ENCODE peak calls at places on chromosomes 6 and 20, in six cellular contexts. G is sigmoid colon; J is thoracic aorta; S is CD8-positive, alpha-beta memory T cell; I is endothelial cell of umbilical vein; N is cardiac muscle cell. P is an unnamed sample. For H3K4me1, the result is how much of the 10 kb centered on the place peaks cover.

GRCh38 chr6:11525468-11526155 is 11.9 kb upstream of the TMEM170B start:
- DNase-seq in G (no peak), J (no peak), S (no peak), I (no peak), N (peak), P (no peak)

GRCh38 chr6:69735029-69735428 is 61.8 kb downstream of the LMBRD1 start:
- DNase-seq in G (no peak), J (no peak), S (no peak), I (no peak), N (no peak), P (no peak)

GRCh38 chr20:40689100-40689942 is at the start of gene MAFB:
- DNase-seq in G (peak), J (peak), S (no peak), I (peak), N (peak), P (peak)

GRCh38 chr6:17484201-17484606 is 90.8 kb downstream of the CAP2 start:
- DNase-seq in G (no peak), J (no peak), S (no peak), I (no peak), N (no peak), P (no peak)

GRCh38 chr6:82711105-82711829 is 347.6 kb downstream of the TPBG start:
- DNase-seq in G (no peak), J (no peak), S (no peak), I (no peak), N (no peak), P (no peak)

GRCh38 chr20:32336918-32337347 is 21.2 kb upstream of the ASXL1 start:
- DNase-seq in G (no peak), J (no peak), S (no peak), I (peak), N (peak), P (peak)

GRCh38 chr6:44022296-44022661 is 105.0 kb downstream of the MRPL14 start:
- DNase-seq in G (peak), J (no peak), S (no peak), I (peak), N (no peak), P (no peak)

GRCh38 chr6:50925981-50926380 is 107.3 kb downstream of the TFAP2B start:
- DNase-seq in G (no peak), J (no peak), S (no peak), I (no peak), N (no peak), P (no peak)

GRCh38 chr6:156498696-156499095 is 278.5 kb upstream of the ARID1B start:
- DNase-seq in G (no peak), J (no peak), S (no peak), I (no peak), N (no peak), P (no peak)

GRCh38 chr20:6654490-6655247 is 112.8 kb upstream of the BMP2 start:
- DNase-seq in G (no peak), J (no peak), S (no peak), I (no peak), N (no peak), P (no peak)
- H3K27ac ChIP-seq in G (no peak), J (no peak), S (no peak), I (no peak), N (no peak), P (no peak)

GRCh38 chr20:44354979-44355502 is 458 bp upstream of the HNF4A start:
- DNase-seq in G (no peak), J (no peak), S (no peak), I (no peak), N (no peak), P (no peak)

GRCh38 chr20:44357020-44357419 is 1.5 kb downstream of the HNF4A start:
- DNase-seq in G (no peak), J (no peak), S (no peak), I (no peak), N (no peak), P (no peak)

GRCh38 chr20:44356353-44356723 is 839 bp downstream of the HNF4A start:
- DNase-seq in G (no peak), J (no peak), S (no peak), I (no peak), N (peak), P (no peak)

GRCh38 chr20:44357555-44358130 is 2.1 kb downstream of the HNF4A start:
- DNase-seq in G (no peak), J (no peak), S (no peak), I (no peak), N (peak), P (no peak)

DNA sequence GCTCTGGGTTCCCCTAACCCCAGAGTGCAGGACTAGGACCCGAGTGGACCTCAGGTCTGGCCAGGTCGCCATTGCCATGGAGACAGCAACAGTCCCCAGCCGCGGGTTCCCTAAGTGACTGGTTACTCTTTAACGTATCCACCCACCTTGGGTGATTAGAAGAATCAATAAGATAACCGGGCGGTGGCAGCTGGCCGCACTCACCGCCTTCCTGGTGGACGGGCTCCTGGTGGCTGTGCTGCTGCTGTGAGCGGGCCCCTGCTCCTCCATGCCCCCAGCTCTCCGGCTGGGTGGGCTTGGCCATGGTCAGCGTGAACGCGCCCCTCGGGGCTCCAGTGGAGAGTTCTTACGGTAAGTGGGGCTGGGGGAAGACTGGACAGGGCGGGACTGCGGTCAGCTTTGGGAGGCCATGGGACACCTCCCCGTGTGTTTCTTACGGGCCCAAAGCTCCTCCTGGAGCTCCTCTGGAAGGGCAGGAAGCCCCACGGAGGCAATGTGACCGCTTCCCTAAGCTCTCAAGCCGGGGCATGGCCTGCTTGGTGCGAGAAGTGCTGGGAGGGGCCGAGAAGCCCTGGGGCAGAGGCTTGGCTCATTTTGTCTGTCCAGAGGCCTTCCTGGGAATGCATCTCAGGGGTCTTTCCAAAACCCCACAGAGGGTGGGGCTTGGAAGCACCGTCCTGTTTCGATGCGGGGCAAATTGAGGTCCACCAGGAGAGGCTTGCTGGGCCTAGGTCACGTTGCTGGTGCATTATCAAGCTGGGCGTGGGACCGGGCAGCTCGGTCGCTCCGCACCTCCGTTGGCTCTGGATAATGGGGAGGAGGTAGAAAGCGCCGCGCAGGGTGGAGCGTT is at the start of gene HNF4A:
- DNase-seq in G (no peak), J (no peak), S (no peak), I (no peak), N (no peak), P (no peak)
- H3K4me3 ChIP-seq in G (no peak), J (no peak), S (no peak), I (no peak), N (no peak), P (no peak)

GRCh38 chr20:21323640-21324039 is 20.5 kb downstream of the XRN2 start:
- DNase-seq in G (no peak), J (no peak), S (no peak), I (peak), N (peak), P (no peak)

GRCh38 chr20:21325296-21325695 is 22.2 kb downstream of the XRN2 start:
- DNase-seq in G (no peak), J (no peak), S (no peak), I (peak), N (peak), P (peak)

GRCh38 chr20:21322083-21322710 is 19.1 kb downstream of the XRN2 start:
- DNase-seq in G (no peak), J (no peak), S (no peak), I (no peak), N (no peak), P (no peak)

GRCh38 chr20:21324126-21324525 is 21.0 kb downstream of the XRN2 start:
- DNase-seq in G (no peak), J (no peak), S (no peak), I (no peak), N (no peak), P (no peak)

GRCh38 chr20:21322921-21323321 is 19.8 kb downstream of the XRN2 start:
- DNase-seq in G (no peak), J (no peak), S (no peak), I (no peak), N (no peak), P (no peak)
- H3K4me1 ChIP-seq in G (under half), J (under half), S (under half), I (under half), N (under half), P (under half)

DNA sequence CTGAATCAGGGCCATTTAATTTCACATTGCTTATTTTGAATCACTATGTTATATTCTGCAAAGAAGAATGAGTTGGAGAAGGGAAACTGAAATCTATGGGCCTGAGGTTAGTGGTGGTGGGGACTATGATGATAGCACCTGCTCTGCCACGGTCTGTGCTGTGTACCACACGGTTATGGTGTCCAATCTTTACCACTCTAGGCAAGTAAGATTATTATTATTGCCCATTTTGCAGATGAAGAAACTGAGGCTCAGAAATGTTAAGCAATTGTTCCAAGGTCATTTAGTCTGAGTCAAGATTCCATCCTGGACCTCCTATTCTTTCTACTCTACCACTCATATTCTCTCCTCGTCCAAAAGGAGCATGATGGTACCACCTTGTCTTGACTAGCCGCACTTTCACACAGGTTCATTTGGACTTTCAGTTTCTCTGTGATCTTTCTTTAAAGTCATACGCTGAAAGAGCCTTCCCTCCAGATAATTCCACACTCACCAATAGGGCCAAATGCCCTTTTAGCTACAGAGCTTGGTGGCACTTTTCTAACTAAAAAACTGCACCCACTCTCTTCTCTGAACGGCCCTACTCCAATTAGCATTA is 56.2 kb downstream of the GFOD1 start:
- DNase-seq in G (no peak), J (no peak), S (no peak), I (no peak), N (no peak), P (no peak)
- H3K27ac ChIP-seq in G (no peak), J (no peak), S (no peak), I (no peak), N (no peak), P (no peak)

DNA sequence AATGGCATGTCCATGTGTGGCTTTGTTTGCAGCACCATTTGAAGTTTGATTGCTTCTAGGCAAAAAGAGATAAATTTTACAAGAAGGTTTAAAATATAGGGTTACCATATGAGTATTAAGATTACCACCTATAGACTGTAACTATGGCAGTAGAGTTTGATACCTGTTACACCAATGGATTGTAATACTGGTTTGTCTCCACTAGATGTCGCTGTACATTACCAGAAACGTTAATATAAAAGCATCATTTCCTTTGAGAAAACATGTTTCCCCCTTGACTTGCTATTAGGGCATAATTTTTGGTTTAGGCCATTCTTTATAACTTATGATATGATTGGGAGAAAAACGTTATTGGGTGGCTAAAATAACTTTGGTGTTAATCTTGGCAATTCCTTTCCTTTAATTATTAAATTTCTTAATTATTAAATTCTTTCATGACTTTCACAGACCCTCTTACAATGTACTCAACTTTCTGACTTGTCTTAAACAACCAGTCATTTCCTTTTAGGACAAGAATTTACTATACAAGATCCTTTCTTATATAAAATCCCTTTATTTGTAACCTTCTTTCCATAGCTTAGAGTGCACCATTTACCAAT is 42.8 kb downstream of the HLA-DPB1 start:
- DNase-seq in G (no peak), J (no peak), S (no peak), I (peak), N (peak), P (no peak)
- H3K4me3 ChIP-seq in G (no peak), J (no peak), S (no peak), I (no peak), N (no peak), P (no peak)

GRCh38 chr20:45052698-45053440 is 48.1 kb downstream of the KCNS1 start:
- DNase-seq in G (no peak), J (no peak), S (peak), I (no peak), N (peak), P (peak)
- H3K4me1 ChIP-seq in G (under half), J (under half), S (half or more), I (under half), N (under half), P (half or more)

GRCh38 chr6:100281471-100281878 is 183.2 kb downstream of the SIM1 start:
- DNase-seq in G (no peak), J (no peak), S (no peak), I (no peak), N (peak), P (no peak)
- H3K27ac ChIP-seq in G (no peak), J (no peak), S (no peak), I (no peak), N (no peak), P (no peak)